ENCODE peak calls at places on chromosome 16, in eight cellular contexts. B is A549; X is adrenal gland; O is prostate gland; K is CD8-positive, alpha-beta memory T cell; M is thoracic aorta; T is spleen; L is small intestine. N is an unnamed sample. For H3K4me1, the result is how much of the 10 kb centered on the place peaks cover.

GRCh38 chr16:78756189-78756661 is 656.8 kb downstream of the WWOX start:
- DNase-seq in B (no peak), X (no peak), O (no peak), K (no peak), M (no peak), T (no peak), L (no peak), N (no peak)

GRCh38 chr16:63496282-63496681 is 1460.0 kb upstream of the CDH8 start:
- DNase-seq in B (no peak), X (no peak), O (no peak), K (no peak), M (no peak), T (no peak), L (no peak), N (no peak)

GRCh38 chr16:23394141-23394540 is 58.8 kb downstream of the COG7 start:
- DNase-seq in B (no peak), X (no peak), O (no peak), K (no peak), M (no peak), T (no peak), L (no peak), N (no peak)

GRCh38 chr16:35575432-35575821 is 2116.0 kb downstream of the TP53TG3F start:
- DNase-seq in B (no peak), X (no peak), O (no peak), K (no peak), M (no peak), T (no peak), L (no peak), N (no peak)

GRCh38 chr16:22356930-22357634 is 17.3 kb downstream of the CDR2 start:
- DNase-seq in B (no peak), X (no peak), O (no peak), K (no peak), M (no peak), T (no peak), L (no peak), N (no peak)

GRCh38 chr16:52251495-52251894 is 295.4 kb downstream of the TOX3 start:
- DNase-seq in B (no peak), X (no peak), O (no peak), K (no peak), M (no peak), T (no peak), L (peak), N (peak)

GRCh38 chr16:71648921-71649320 is 22.9 kb downstream of the MARVELD3 start:
- DNase-seq in B (peak), X (no peak), O (no peak), K (no peak), M (no peak), T (no peak), L (peak), N (no peak)

GRCh38 chr16:29943846-29944669 is 17.8 kb upstream of the TMEM219 start:
- DNase-seq in B (peak), X (peak), O (peak), K (no peak), M (no peak), T (no peak), L (peak), N (peak)

GRCh38 chr16:75742424-75743047 is 16.2 kb upstream of the CPHXL start:
- DNase-seq in B (peak), X (no peak), O (no peak), K (no peak), M (no peak), T (no peak), L (no peak), N (no peak)

GRCh38 chr16:70253291-70254094 is 1.8 kb upstream of the EXOSC6 start:
- DNase-seq in B (peak), X (peak), O (no peak), K (peak), M (no peak), T (no peak), L (peak), N (no peak)

GRCh38 chr16:68287276-68288251 is 23.2 kb downstream of the SLC7A6OS start:
- DNase-seq in B (peak), X (peak), O (no peak), K (no peak), M (peak), T (peak), L (no peak), N (no peak)

GRCh38 chr16:29821663-29822115 is 1.4 kb downstream of the MVP start:
- DNase-seq in B (peak), X (peak), O (no peak), K (no peak), M (no peak), T (no peak), L (no peak), N (peak)

GRCh38 chr16:79218358-79218757 is 382.2 kb downstream of the MAF start:
- DNase-seq in B (no peak), X (no peak), O (no peak), K (no peak), M (no peak), T (no peak), L (peak), N (no peak)

GRCh38 chr16:48558269-48558915 is 51.6 kb downstream of the N4BP1 start:
- DNase-seq in B (no peak), X (no peak), O (no peak), K (no peak), M (no peak), T (no peak), L (no peak), N (no peak)

GRCh38 chr16:21598676-21599157 is 660 bp upstream of the METTL9 start:
- DNase-seq in B (no peak), X (no peak), O (peak), K (no peak), M (no peak), T (no peak), L (peak), N (no peak)

GRCh38 chr16:4729876-4730275 is 4.2 kb downstream of the ANKS3 start:
- DNase-seq in B (no peak), X (no peak), O (no peak), K (no peak), M (no peak), T (no peak), L (no peak), N (no peak)

GRCh38 chr16:83887564-83887963 is 11.4 kb upstream of the MLYCD start:
- DNase-seq in B (no peak), X (no peak), O (no peak), K (no peak), M (no peak), T (no peak), L (no peak), N (no peak)

GRCh38 chr16:68417711-68418301 is 30.5 kb downstream of the SMPD3 start:
- DNase-seq in B (no peak), X (no peak), O (peak), K (peak), M (no peak), T (peak), L (peak), N (peak)

GRCh38 chr16:70364399-70364798 is 17.7 kb downstream of the DDX19A start:
- DNase-seq in B (no peak), X (no peak), O (no peak), K (no peak), M (no peak), T (no peak), L (no peak), N (no peak)

GRCh38 chr16:47644166-47644565 is 183.0 kb downstream of the PHKB start:
- DNase-seq in B (no peak), X (peak), O (no peak), K (no peak), M (no peak), T (no peak), L (no peak), N (peak)

DNA sequence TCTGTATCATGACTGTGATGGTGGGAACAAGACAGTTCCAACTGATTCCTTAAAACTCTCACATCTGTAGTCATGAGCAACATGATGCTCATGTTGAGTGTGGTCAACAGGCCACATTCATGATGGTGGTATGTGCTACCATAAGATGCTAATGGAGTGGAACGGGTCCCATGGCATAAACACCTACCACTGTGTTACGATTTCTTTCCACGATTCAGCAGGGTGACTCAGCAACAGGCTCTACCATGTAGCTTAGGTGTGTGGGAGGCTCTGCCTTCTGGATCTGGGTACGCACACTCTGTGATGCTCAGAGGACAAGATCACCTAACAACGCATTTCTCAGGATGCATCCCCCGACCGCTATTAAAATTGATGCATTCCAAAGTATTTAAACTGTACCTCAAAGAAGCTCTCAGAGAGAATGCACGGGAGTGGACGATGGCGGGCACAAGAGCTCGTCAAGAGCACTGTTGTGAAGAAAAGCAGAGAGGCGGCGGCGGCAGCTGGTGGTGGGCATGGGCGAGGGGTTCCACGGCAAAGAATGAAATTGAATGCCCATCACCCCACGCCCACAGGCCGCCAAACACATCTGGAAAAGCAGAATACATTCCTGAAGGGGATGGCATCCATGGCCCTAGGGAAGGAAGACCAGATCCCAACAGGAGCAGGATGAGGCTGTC is 133.3 kb downstream of the ZNF778 start:
- DNase-seq in B (no peak), X (no peak), O (no peak), K (no peak), M (no peak), T (no peak), L (no peak), N (peak)
- H3K4me1 ChIP-seq in B (half or more), X (under half), O (under half), K (half or more), M (under half), T (under half), L (under half), N (under half)

GRCh38 chr16:89847930-89848297 is 19.6 kb downstream of the SPIRE2 start:
- DNase-seq in B (no peak), X (no peak), O (no peak), K (no peak), M (no peak), T (no peak), L (peak), N (no peak)
- H3K4me1 ChIP-seq in B (under half), X (under half), O (under half), K (under half), M (under half), T (under half), L (under half), N (under half)

DNA sequence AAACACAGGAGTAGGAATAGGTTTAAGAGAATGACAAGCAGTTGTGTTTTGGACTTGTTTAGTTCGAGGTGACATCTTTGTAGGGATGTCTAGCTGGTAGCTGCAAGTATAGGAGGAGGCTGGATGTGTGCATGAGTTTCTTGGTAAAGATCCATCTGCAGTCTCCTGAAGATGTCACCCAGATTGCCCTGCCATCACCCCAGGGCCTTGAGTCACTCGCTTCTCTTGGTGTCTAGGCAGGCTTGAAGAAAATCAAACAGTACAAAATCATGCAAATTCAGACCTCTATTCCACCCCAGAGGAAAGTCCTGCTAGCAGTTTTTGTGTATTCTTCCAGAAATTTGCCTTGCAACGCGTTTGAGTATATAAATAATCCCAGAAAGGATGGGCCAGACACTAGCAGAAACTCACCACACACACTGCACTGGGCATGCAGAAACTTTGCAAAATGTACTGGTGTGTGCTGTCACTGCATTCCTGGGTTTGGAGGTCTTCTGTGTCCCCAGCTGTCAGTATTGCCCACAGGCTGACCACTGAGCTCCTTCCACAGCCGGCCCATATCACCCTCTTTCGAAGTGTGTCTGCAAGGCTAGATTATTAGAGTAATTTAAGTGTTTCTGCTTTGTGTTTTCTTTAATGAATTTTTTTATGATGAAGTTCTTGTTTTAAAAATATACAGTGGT is 51.5 kb downstream of the TENT4B start:
- DNase-seq in B (no peak), X (no peak), O (no peak), K (no peak), M (no peak), T (no peak), L (no peak), N (no peak)
- H3K4me1 ChIP-seq in B (half or more), X (half or more), O (under half), K (under half), M (half or more), T (half or more), L (under half), N (half or more)

GRCh38 chr16:82755570-82756282 is 129.0 kb downstream of the CDH13 start:
- DNase-seq in B (no peak), X (no peak), O (no peak), K (no peak), M (no peak), T (no peak), L (no peak), N (no peak)
- H3K4me1 ChIP-seq in B (under half), X (under half), O (under half), K (under half), M (half or more), T (under half), L (under half), N (under half)

GRCh38 chr16:17345043-17345442 is 125.7 kb downstream of the XYLT1 start:
- DNase-seq in B (no peak), X (peak), O (peak), K (no peak), M (no peak), T (no peak), L (no peak), N (no peak)
- H3K4me1 ChIP-seq in B (under half), X (under half), O (under half), K (half or more), M (under half), T (half or more), L (under half), N (under half)

GRCh38 chr16:66524601-66525164 is 25.2 kb downstream of the TK2 start:
- DNase-seq in B (no peak), X (no peak), O (no peak), K (no peak), M (no peak), T (peak), L (peak), N (no peak)
- H3K4me1 ChIP-seq in B (under half), X (under half), O (under half), K (half or more), M (under half), T (half or more), L (under half), N (under half)

DNA sequence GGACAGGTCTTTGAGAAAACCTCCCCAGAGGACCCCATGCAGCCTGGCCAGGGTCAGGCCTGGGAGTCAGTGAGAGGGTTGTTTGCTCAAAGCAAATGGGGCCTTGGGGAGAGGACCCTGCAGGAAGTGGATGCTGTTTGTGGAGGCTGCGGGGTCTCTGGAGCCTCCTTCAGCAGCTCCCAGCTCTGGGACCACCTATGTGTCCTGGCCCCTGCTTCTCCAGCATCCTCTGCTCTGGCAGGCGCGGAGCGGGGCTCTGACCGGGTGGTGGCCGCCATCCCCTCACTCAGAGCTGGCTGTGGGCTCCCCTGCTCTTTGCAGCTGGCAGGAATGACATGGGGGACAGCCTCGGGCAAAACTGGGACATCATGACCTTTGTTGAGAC is 29.8 kb upstream of the CIBAR2 start:
- DNase-seq in B (no peak), X (no peak), O (no peak), K (no peak), M (no peak), T (no peak), L (no peak), N (no peak)
- H3K4me1 ChIP-seq in B (under half), X (under half), O (under half), K (under half), M (under half), T (under half), L (under half), N (under half)

GRCh38 chr16:66508261-66508913 is 41.5 kb downstream of the TK2 start:
- DNase-seq in B (peak), X (peak), O (peak), K (no peak), M (no peak), T (peak), L (no peak), N (peak)
- H3K4me1 ChIP-seq in B (half or more), X (under half), O (under half), K (under half), M (half or more), T (under half), L (under half), N (under half)

N was measured in foreskin keratinocyte.